ENCODE peak calls at places on chromosomes 11 and 22, in seven cellular contexts. B, I, Z, V, P, X and M are unnamed samples.

GRCh38 chr22:50738649-50739227 is 734 bp downstream of the ACR start:
- DNase-seq in Z (no peak), X (no peak), B (no peak), I (peak; percentile 27), P (no peak), V (no peak), M (no peak)

GRCh38 chr11:15933896-15934625 is 422.3 kb downstream of the SOX6 start:
- DNase-seq in Z (no peak), X (no peak), B (no peak), P (no peak), I (no peak), V (no peak), M (no peak)

GRCh38 chr22:19121631-19122142 is 525 bp downstream of the DGCR2 start:
- DNase-seq in V (peak; percentile 39), B (peak; percentile 59), I (peak; percentile 88), X (peak; percentile 15), Z (peak; percentile 72), P (peak; percentile 20), M (peak; percentile 22)

GRCh38 chr11:74257934-74258553 is 53.4 kb downstream of the P4HA3 start:
- DNase-seq in B (peak; percentile 38), X (no peak), V (no peak), P (no peak), I (peak; percentile 56), Z (peak; percentile 57), M (no peak)

GRCh38 chr11:62242021-62242420 is at the start of gene SCGB1D2:
- DNase-seq in P (no peak), Z (no peak), B (no peak), I (peak; percentile 83), V (no peak), X (no peak), M (no peak)

GRCh38 chr22:25762147-25762546 is 20.2 kb downstream of the MYO18B start:
- DNase-seq in B (no peak), Z (no peak), X (no peak), I (no peak), V (no peak), P (no peak), M (no peak)

GRCh38 chr11:36196476-36197099 is 92.6 kb downstream of the COMMD9 start:
- DNase-seq in I (no peak), V (no peak), P (no peak), X (no peak), Z (peak; percentile 57), B (no peak), M (no peak)

GRCh38 chr11:121590772-121591404 is 138.1 kb upstream of the SORL1-AS1 start:
- DNase-seq in I (no peak), B (no peak), P (no peak), V (no peak), X (no peak), Z (no peak), M (no peak)

GRCh38 chr11:2794419-2794795 is 91.2 kb downstream of the CDKN1C start:
- DNase-seq in Z (no peak), V (no peak), I (peak; percentile 45), B (no peak), P (no peak), X (peak; percentile 3), M (no peak)

GRCh38 chr11:129416080-129416820 is 40.6 kb downstream of the BARX2 start:
- DNase-seq in Z (no peak), V (no peak), P (no peak), X (no peak), B (peak; percentile 69), I (no peak), M (no peak)

GRCh38 chr11:72764503-72764902 is 12.3 kb upstream of the ARAP1 start:
- DNase-seq in B (peak; percentile 82), X (no peak), I (no peak), Z (no peak), P (no peak), V (no peak), M (no peak)

GRCh38 chr22:25668437-25668836 is 73.6 kb upstream of the MYO18B start:
- DNase-seq in Z (peak; percentile 93), I (peak; percentile 69), P (no peak), V (no peak), X (no peak), B (no peak), M (no peak)

GRCh38 chr11:78420796-78421209 is 3.2 kb upstream of the GAB2 start:
- DNase-seq in I (peak; percentile 94), Z (peak; percentile 32), B (no peak), V (no peak), X (no peak), P (no peak), M (no peak)